ENCODE peak calls at places on chromosomes 16 and 17, in four cellular contexts. H is CD8-positive, alpha-beta T cell; E is fibroblast of mammary gland; I is uterus. J is an unnamed sample.

GRCh38 chr16:67902831-67903230 is 9.8 kb downstream of the PSKH1 start:
- DNase-seq in H (no peak), E (no peak), I (no peak), J (no peak)

GRCh38 chr17:79897243-79898063 is 58.2 kb upstream of the CBX4 start:
- DNase-seq in H (no peak), E (no peak), I (no peak), J (no peak)

GRCh38 chr17:79855331-79856124 is 16.3 kb upstream of the CBX4 start:
- DNase-seq in H (no peak), E (no peak), I (no peak), J (no peak)

GRCh38 chr16:2500634-2500936 is 13.2 kb upstream of the ATP6V0C start:
- DNase-seq in H (no peak), E (no peak), I (no peak), J (no peak)

GRCh38 chr17:66576473-66576872 is 258.4 kb upstream of the CACNG5 start:
- DNase-seq in H (no peak), E (no peak), I (no peak), J (no peak)

GRCh38 chr16:67431077-67431804 is at the start of gene HSD11B2:
- DNase-seq in H (no peak), E (no peak), I (peak; percentile 52), J (peak; percentile 83)

GRCh38 chr17:45690876-45691275 is 93.2 kb upstream of the CRHR1 start:
- DNase-seq in H (no peak), E (no peak), I (no peak), J (no peak)

GRCh38 chr17:15271731-15272130 is 6.6 kb upstream of the PMP22 start:
- DNase-seq in H (no peak), E (peak; percentile 75), I (no peak), J (no peak)

GRCh38 chr16:31386157-31386984 is 6.8 kb upstream of the ITGAD start:
- DNase-seq in H (no peak), E (peak; percentile 82), I (no peak), J (peak; percentile 35)

GRCh38 chr16:788399-789126 is at the start of gene CHTF18:
- DNase-seq in H (peak; percentile 93), E (peak; percentile 84), I (peak; percentile 91), J (peak; percentile 96)

GRCh38 chr17:21374455-21375161 is 1.5 kb upstream of the KCNJ12 start:
- DNase-seq in H (no peak), E (no peak), I (no peak), J (no peak)
- TF ChIP-seq CTCF in H (no peak), E (no peak), I (no peak), J (no peak)

GRCh38 chr17:50478391-50479361 is at the start of gene RSAD1:
- DNase-seq in H (peak; percentile 83), E (peak; percentile 77), I (peak; percentile 79), J (peak; percentile 95)
- TF ChIP-seq CTCF in H (peak; percentile 80), E (no peak), I (peak; percentile 94), J (peak; percentile 79)

DNA sequence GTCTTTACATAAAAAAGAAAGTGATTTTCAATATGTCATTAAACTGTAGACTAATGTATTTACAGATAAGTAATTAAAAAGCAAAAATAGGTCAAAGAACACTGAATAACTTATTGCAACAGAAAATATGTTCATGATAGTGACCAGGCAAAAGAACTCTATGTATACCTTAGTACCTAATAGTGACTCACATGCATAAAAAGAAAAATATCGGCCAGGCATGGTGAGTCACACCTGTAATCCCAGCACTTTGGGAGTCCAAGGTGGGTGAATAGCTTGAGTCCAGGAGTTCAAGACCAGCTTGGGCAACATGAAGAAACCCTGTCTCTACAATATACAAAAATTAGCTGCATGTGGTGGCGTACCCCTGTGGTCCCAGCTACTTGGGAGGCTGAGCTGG is 33.0 kb upstream of the TOM1L1 start:
- DNase-seq in H (no peak), E (no peak), I (no peak), J (no peak)
- TF ChIP-seq CTCF in H (no peak), E (no peak), I (no peak), J (no peak)

GRCh38 chr17:778096-778495 is 4.0 kb downstream of the GLOD4 start:
- DNase-seq in H (no peak), E (no peak), I (no peak), J (no peak)

GRCh38 chr17:784143-784542 is 2.0 kb downstream of the MRM3 start:
- DNase-seq in H (no peak), E (peak; percentile 27), I (no peak), J (no peak)

GRCh38 chr17:787641-788221 is 5.6 kb downstream of the MRM3 start:
- DNase-seq in H (no peak), E (no peak), I (no peak), J (no peak)

DNA sequence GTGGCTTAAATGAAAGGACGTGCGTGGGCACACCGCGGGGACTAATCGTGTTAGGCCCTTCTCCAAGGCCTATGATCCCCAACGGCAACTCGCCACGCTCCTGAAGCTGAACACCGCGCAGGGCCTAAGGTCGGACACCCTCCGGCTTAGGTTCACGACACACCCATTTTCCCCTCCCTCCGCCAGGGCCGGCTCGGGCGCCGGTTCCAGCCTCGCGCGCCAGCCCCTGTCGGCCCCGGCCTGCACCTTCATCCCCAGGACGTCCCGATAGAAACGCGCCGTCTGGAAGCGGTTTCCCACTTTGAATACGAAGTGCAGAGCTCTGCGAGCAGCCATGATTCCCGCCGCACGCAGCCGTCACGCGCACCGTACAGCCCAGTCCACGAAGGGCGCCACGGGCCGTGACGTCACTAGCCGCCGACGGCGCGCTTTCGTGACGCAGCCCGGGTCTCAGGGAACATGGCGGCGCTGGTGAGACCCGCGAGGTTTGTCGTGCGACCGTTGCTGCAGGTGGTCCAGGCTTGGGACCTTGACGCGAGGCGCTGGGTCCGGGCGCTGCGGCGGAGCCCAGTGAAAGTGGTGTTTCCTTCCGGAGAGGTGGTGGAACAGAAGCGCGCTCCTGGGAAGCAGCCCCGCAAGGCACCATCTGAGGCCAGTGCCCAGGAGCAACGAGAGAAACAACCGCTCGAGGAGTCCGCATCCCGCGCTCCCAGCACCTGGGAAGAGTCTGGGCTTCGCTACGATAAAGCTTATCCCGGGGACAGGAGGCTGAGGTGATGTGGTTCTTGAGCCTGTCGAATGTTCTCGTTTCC is at the start of the genes GLOD4 and MRM3:
- DNase-seq in H (peak; percentile 93), E (peak; percentile 84), I (peak; percentile 90), J (peak; percentile 84)
- TF ChIP-seq CTCF in H (no peak), E (no peak), I (peak; percentile 61), J (no peak)

DNA sequence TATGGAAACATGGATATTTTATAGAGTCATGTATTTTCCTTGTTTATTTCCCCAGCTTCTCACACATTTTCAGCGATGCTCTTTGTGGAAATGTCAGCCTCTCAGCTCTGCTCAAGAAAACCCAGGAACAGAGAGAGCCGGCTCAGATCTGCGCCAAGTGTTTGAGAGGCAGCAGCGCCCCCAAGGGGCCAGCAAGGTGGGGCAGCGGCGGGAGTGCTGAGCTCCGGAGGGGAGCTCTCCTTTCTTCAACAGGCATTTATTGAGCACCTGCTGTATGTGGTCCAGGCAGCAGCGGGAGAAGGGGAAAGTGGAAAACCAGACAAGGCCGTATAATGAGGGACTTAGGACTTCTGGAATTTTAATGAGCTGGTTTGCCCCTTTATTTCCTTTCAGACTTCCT is 421.1 kb upstream of the C16orf82 start:
- DNase-seq in H (peak; percentile 27), E (no peak), I (no peak), J (no peak)
- TF ChIP-seq CTCF in H (no peak), E (no peak), I (no peak), J (no peak)

GRCh38 chr17:14048169-14048568 is 21.1 kb upstream of the COX10 start:
- DNase-seq in H (no peak), E (peak; percentile 9), I (no peak), J (peak; percentile 26)
- TF ChIP-seq CTCF in H (no peak), E (peak; percentile 40), I (no peak), J (no peak)

DNA sequence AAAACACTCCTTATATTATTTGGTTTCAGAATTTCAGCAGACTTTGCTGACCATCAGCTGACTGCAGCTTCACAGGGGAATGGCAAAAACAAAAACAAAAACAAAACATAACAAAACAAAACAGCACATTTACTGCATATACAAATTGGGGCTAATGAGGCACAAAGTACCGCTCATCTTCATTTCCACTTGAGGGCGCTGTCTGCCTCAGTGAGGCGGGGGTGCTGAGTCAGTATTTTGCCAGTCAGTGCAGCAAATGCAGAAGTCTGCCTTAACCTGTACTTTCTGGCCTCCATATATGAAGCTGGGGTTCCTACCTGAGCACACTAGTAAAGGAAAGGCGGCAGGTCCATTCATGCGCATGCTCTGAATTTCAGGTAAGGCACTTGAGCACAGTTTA is 13.5 kb upstream of the DYNLRB2 start:
- DNase-seq in H (no peak), E (peak; percentile 26), I (no peak), J (peak; percentile 46)
- TF ChIP-seq CTCF in H (peak; percentile 20), E (peak; percentile 55), I (no peak), J (peak; percentile 57)